ENCODE peak calls at places on chromosomes 7 and 10, in ten cellular contexts. W, D, Y, L, R, K, A, J, B and H are unnamed samples.

GRCh38 chr7:102860351-102860811 is 52.4 kb upstream of the LRRC17 start:
- DNase-seq in D (no peak), J (no peak), B (no peak), W (no peak), K (peak), L (peak), R (no peak), A (no peak), Y (no peak), H (peak)

GRCh38 chr7:80659120-80660055 is 20.9 kb downstream of the CD36 start:
- DNase-seq in K (peak), Y (peak), D (no peak), B (no peak), A (no peak), J (no peak), W (peak), R (no peak), L (peak), H (peak)

GRCh38 chr7:29442146-29442545 is 121.5 kb upstream of the PRR15 start:
- DNase-seq in W (no peak), R (no peak), A (no peak), K (no peak), L (no peak), B (no peak), Y (peak), J (no peak), D (no peak), H (peak)

GRCh38 chr7:51455948-51456347 is 139.3 kb upstream of the COBL start:
- DNase-seq in B (no peak), J (no peak), W (no peak), D (no peak), Y (peak), L (no peak), K (no peak), R (no peak), A (peak), H (no peak)

GRCh38 chr7:87574630-87575029 is 26.1 kb downstream of the ABCB1 start:
- DNase-seq in D (no peak), W (no peak), A (no peak), K (peak), B (no peak), R (no peak), Y (no peak), J (no peak), L (peak), H (peak)

GRCh38 chr7:150335101-150335773 is 6.2 kb downstream of the RARRES2 start:
- DNase-seq in W (no peak), R (no peak), L (peak), B (no peak), Y (no peak), A (peak), D (peak), J (no peak), K (peak), H (peak)

GRCh38 chr10:1964476-1964875 is 227.2 kb upstream of the ADARB2 start:
- DNase-seq in D (no peak), J (no peak), B (no peak), R (no peak), K (no peak), L (no peak), W (no peak), A (no peak), Y (no peak), H (no peak)

GRCh38 chr10:65358565-65358964 is 1567.3 kb upstream of the LRRTM3 start:
- DNase-seq in L (no peak), R (peak), D (no peak), J (no peak), B (no peak), Y (peak), A (peak), W (no peak), K (no peak), H (peak)

GRCh38 chr10:73644015-73644743 is 2.9 kb upstream of the MYOZ1 start:
- DNase-seq in Y (peak), R (peak), K (peak), L (peak), D (no peak), A (peak), B (no peak), J (peak), W (peak), H (peak)

GRCh38 chr10:78038105-78038504 is 4.4 kb downstream of the RPS24 start:
- DNase-seq in D (no peak), B (no peak), W (no peak), Y (no peak), R (no peak), A (no peak), K (peak), J (no peak), L (peak), H (no peak)

GRCh38 chr7:41981046-41982040 is 255.7 kb downstream of the GLI3 start:
- DNase-seq in D (no peak), W (no peak), J (no peak), Y (no peak), K (no peak), L (no peak), B (no peak), R (no peak), A (no peak), H (no peak)

GRCh38 chr10:117412469-117413005 is 37.3 kb upstream of the PDZD8 start:
- DNase-seq in A (no peak), L (no peak), K (no peak), D (no peak), Y (no peak), J (no peak), B (no peak), W (no peak), R (no peak), H (no peak)

GRCh38 chr10:93208717-93209464 is 135.2 kb downstream of the CYP26A1 start:
- DNase-seq in Y (no peak), J (no peak), K (peak), R (no peak), B (no peak), D (no peak), L (no peak), W (no peak), A (no peak), H (no peak)

GRCh38 chr7:151006590-151007300 is 15.9 kb downstream of the NOS3 start:
- DNase-seq in J (no peak), W (no peak), D (peak), Y (no peak), K (no peak), R (no peak), B (no peak), L (no peak), A (no peak), H (no peak)

DNA sequence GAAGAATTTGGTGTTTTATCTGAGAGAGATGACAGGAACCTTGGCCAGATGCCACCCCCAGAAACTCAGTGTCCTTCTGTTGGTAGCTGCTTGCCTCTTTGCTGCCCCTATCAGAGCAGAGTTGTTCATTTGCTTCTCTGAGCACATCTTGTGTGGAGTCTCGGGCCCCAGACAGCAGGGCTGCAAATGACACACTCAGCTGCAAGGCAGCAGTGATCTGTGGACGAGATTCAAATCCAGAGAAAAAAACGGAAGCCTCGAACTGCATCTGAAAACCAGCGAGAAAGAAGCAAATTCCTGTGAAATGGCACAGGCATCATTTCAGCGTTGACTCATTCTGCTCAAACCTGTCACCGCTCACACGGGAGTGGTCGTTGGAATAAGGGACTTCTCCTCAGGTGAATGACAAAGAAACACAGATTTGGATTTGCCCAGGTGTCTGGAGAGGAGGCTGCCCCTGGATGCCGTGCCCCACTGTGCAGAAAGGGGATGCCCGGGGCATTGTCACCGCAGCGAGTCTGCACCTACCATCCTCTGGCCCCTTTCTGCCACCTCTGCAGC is 144.7 kb downstream of the PFKFB3 start:
- DNase-seq in R (no peak), K (peak), D (no peak), A (peak), Y (no peak), L (peak), W (no peak), B (no peak), J (no peak), H (no peak)
- TF ChIP-seq CTCF in R (no peak), K (no peak), D (no peak), A (no peak), Y (no peak), L (no peak), W (no peak), B (no peak), J (no peak), H (no peak)

DNA sequence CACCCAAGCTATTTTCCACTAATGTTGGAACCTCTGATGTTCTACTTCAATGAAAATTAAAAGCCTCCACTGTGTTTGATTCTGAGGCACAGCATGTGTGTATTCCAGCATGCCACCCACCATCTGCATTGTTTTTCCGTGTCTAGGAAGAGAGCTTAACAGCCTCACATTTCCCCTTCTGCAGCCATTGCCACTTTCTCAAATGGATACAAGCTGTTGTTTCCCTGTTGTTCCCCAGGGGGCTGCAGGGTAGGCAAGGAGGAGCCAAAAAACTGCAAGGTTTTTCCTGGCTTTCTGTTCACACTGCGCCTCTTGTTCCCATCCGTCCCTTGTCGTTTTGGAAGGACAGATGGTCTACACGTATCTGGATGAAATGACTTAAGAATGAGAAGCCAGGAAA is 72.3 kb upstream of the DNAJB12 start:
- DNase-seq in W (no peak), B (no peak), Y (peak), L (no peak), K (no peak), A (no peak), J (no peak), D (no peak), R (peak), H (peak)
- TF ChIP-seq CTCF in W (no peak), B (no peak), Y (peak), L (peak), K (no peak), A (no peak), J (no peak), D (no peak), R (no peak), H (peak)

GRCh38 chr10:118851062-118852035 is 96.6 kb upstream of the CACUL1 start:
- DNase-seq in K (no peak), Y (no peak), W (no peak), L (no peak), R (no peak), D (no peak), A (no peak), J (no peak), B (no peak), H (no peak)
- TF ChIP-seq CTCF in K (no peak), Y (no peak), W (no peak), L (no peak), R (no peak), D (no peak), A (no peak), J (no peak), B (no peak), H (no peak)

GRCh38 chr7:119377-120163 is 72.8 kb upstream of the FAM20C start:
- DNase-seq in J (no peak), D (no peak), W (no peak), L (no peak), B (peak), A (peak), R (no peak), K (no peak), Y (peak), H (peak)
- TF ChIP-seq CTCF in J (no peak), D (no peak), W (no peak), L (no peak), B (no peak), A (no peak), R (no peak), K (no peak), Y (no peak), H (no peak)

GRCh38 chr7:5702876-5703571 is 78.4 kb downstream of the RNF216 start:
- DNase-seq in Y (no peak), A (peak), K (peak), J (no peak), W (no peak), D (no peak), L (no peak), R (no peak), B (no peak), H (peak)

GRCh38 chr7:5705318-5705717 is 76.1 kb downstream of the RNF216 start:
- DNase-seq in Y (no peak), W (no peak), K (no peak), R (no peak), J (no peak), A (no peak), L (no peak), B (no peak), D (no peak), H (no peak)

GRCh38 chr7:5701085-5701914 is 80.2 kb downstream of the RNF216 start:
- DNase-seq in W (no peak), Y (no peak), K (peak), J (no peak), B (no peak), A (no peak), L (no peak), D (no peak), R (no peak), H (peak)

GRCh38 chr7:5704534-5704922 is 76.9 kb downstream of the RNF216 start:
- DNase-seq in D (peak), K (peak), A (peak), J (no peak), B (peak), R (peak), Y (peak), L (peak), W (peak), H (peak)

GRCh38 chr7:5703572-5704533 is 77.6 kb downstream of the RNF216 start:
- DNase-seq in A (no peak), W (no peak), K (no peak), D (no peak), R (no peak), J (no peak), L (no peak), B (no peak), Y (peak), H (peak)
- TF ChIP-seq CTCF in A (no peak), W (no peak), K (no peak), D (no peak), R (no peak), J (no peak), L (no peak), B (no peak), Y (no peak), H (no peak)